ENCODE peak calls at places on chromosomes 3 and 15, in eight cellular contexts. One of them, this sample, is unnamed. For H3K4me1, the result is how much of the 10 kb centered on the place peaks cover.

GRCh38 chr3:196686436-196686835 is 25.6 kb downstream of the CEP19 start:
- DNase-seq in GM12878: no peak
- DNase-seq in IMR-90: no peak
- DNase-seq in heart right ventricle: no peak
- DNase-seq in K562: no peak
- DNase-seq in lung: no peak
- DNase-seq in BE2C: no peak
- DNase-seq in naive thymus-derived CD4-positive, alpha-beta T cell: no peak
- DNase-seq in this sample: no peak

GRCh38 chr3:169324454-169324789 is 339.1 kb downstream of the MECOM start:
- DNase-seq in K562: no peak
- DNase-seq in IMR-90: no peak
- DNase-seq in heart right ventricle: no peak
- DNase-seq in BE2C: no peak
- DNase-seq in lung: no peak
- DNase-seq in GM12878: no peak
- DNase-seq in naive thymus-derived CD4-positive, alpha-beta T cell: no peak
- DNase-seq in this sample: no peak

GRCh38 chr15:48396020-48396419 is 64.8 kb downstream of the DUT start:
- DNase-seq in GM12878: no peak
- DNase-seq in K562: no peak
- DNase-seq in BE2C: no peak
- DNase-seq in lung: no peak
- DNase-seq in IMR-90: no peak
- DNase-seq in naive thymus-derived CD4-positive, alpha-beta T cell: no peak
- DNase-seq in heart right ventricle: no peak
- DNase-seq in this sample: no peak

GRCh38 chr3:74129611-74130010 is 484.8 kb downstream of the CNTN3 start:
- DNase-seq in GM12878: no peak
- DNase-seq in K562: no peak
- DNase-seq in heart right ventricle: no peak
- DNase-seq in BE2C: no peak
- DNase-seq in naive thymus-derived CD4-positive, alpha-beta T cell: no peak
- DNase-seq in IMR-90: no peak
- DNase-seq in lung: no peak
- DNase-seq in this sample: no peak

GRCh38 chr3:134360046-134360445 is 14.2 kb downstream of the AMOTL2 start:
- DNase-seq in heart right ventricle: no peak
- DNase-seq in K562: no peak
- DNase-seq in GM12878: no peak
- DNase-seq in BE2C: no peak
- DNase-seq in IMR-90: no peak
- DNase-seq in naive thymus-derived CD4-positive, alpha-beta T cell: no peak
- DNase-seq in lung: no peak
- DNase-seq in this sample: no peak

GRCh38 chr3:73098873-73099272 is 37.4 kb downstream of the EBLN2 start:
- DNase-seq in K562: no peak
- DNase-seq in heart right ventricle: no peak
- DNase-seq in IMR-90: no peak
- DNase-seq in lung: no peak
- DNase-seq in naive thymus-derived CD4-positive, alpha-beta T cell: no peak
- DNase-seq in BE2C: no peak
- DNase-seq in GM12878: no peak
- DNase-seq in this sample: no peak

GRCh38 chr3:31974454-31974853 is 6.6 kb downstream of the OSBPL10 start:
- DNase-seq in lung: no peak
- DNase-seq in GM12878: no peak
- DNase-seq in K562: no peak
- DNase-seq in BE2C: no peak
- DNase-seq in heart right ventricle: no peak
- DNase-seq in IMR-90: peak
- DNase-seq in naive thymus-derived CD4-positive, alpha-beta T cell: no peak
- DNase-seq in this sample: no peak

GRCh38 chr3:161851941-161852566 is 355.4 kb downstream of the OTOL1 start:
- DNase-seq in K562: peak
- DNase-seq in BE2C: peak
- DNase-seq in IMR-90: peak
- DNase-seq in GM12878: peak
- DNase-seq in heart right ventricle: peak
- DNase-seq in lung: peak
- DNase-seq in naive thymus-derived CD4-positive, alpha-beta T cell: no peak
- DNase-seq in this sample: peak

GRCh38 chr3:155242342-155242741 is 51.1 kb downstream of the STRIT1 start:
- DNase-seq in K562: no peak
- DNase-seq in heart right ventricle: no peak
- DNase-seq in BE2C: no peak
- DNase-seq in naive thymus-derived CD4-positive, alpha-beta T cell: no peak
- DNase-seq in GM12878: no peak
- DNase-seq in lung: no peak
- DNase-seq in IMR-90: peak
- DNase-seq in this sample: no peak

GRCh38 chr3:47266709-47267489 is 15.7 kb downstream of the KIF9 start:
- DNase-seq in K562: peak
- DNase-seq in lung: peak
- DNase-seq in heart right ventricle: peak
- DNase-seq in naive thymus-derived CD4-positive, alpha-beta T cell: no peak
- DNase-seq in BE2C: peak
- DNase-seq in IMR-90: peak
- DNase-seq in GM12878: peak
- DNase-seq in this sample: peak

DNA sequence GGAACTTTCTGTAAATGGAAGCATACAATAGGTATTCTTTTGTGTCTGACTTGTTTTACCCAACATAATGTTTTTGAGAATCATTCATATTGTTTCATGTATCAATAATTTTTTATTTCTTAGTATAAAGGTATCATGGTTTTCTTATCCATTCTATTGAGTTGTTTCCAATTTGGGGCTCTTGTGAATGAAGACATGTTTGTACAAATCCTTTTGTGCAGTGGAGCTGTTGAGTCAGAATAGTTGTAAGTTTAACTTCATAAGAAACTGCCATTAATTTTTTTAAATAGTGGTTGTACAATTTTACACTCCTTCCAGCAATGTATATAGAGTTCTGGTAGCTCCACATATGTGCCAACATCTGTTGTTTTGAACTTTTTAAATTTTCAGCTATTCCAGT is 59.2 kb upstream of the THSD4 start:
- DNase-seq in naive thymus-derived CD4-positive, alpha-beta T cell: no peak
- DNase-seq in lung: no peak
- DNase-seq in heart right ventricle: no peak
- DNase-seq in GM12878: no peak
- DNase-seq in IMR-90: no peak
- DNase-seq in K562: no peak
- DNase-seq in BE2C: no peak
- DNase-seq in this sample: no peak
- H3K4me1 ChIP-seq in naive thymus-derived CD4-positive, alpha-beta T cell: under half
- H3K4me1 ChIP-seq in lung: under half
- H3K4me1 ChIP-seq in heart right ventricle: under half
- H3K4me1 ChIP-seq in GM12878: under half
- H3K4me1 ChIP-seq in IMR-90: under half
- H3K4me1 ChIP-seq in K562: under half
- H3K4me1 ChIP-seq in BE2C: under half
- H3K4me1 ChIP-seq in this sample: under half

GRCh38 chr3:157151627-157152026 is 8.3 kb downstream of the CCNL1 start:
- DNase-seq in GM12878: no peak
- DNase-seq in lung: no peak
- DNase-seq in IMR-90: no peak
- DNase-seq in naive thymus-derived CD4-positive, alpha-beta T cell: no peak
- DNase-seq in K562: no peak
- DNase-seq in heart right ventricle: no peak
- DNase-seq in BE2C: no peak
- DNase-seq in this sample: no peak
- H3K4me1 ChIP-seq in GM12878: under half
- H3K4me1 ChIP-seq in lung: under half
- H3K4me1 ChIP-seq in IMR-90: under half
- H3K4me1 ChIP-seq in naive thymus-derived CD4-positive, alpha-beta T cell: under half
- H3K4me1 ChIP-seq in K562: under half
- H3K4me1 ChIP-seq in heart right ventricle: under half
- H3K4me1 ChIP-seq in BE2C: under half
- H3K4me1 ChIP-seq in this sample: under half

GRCh38 chr3:112633191-112633590 is 7.8 kb downstream of the CCDC80 start:
- DNase-seq in heart right ventricle: no peak
- DNase-seq in lung: no peak
- DNase-seq in IMR-90: no peak
- DNase-seq in K562: no peak
- DNase-seq in GM12878: no peak
- DNase-seq in BE2C: no peak
- DNase-seq in naive thymus-derived CD4-positive, alpha-beta T cell: no peak
- DNase-seq in this sample: no peak
- H3K4me1 ChIP-seq in heart right ventricle: under half
- H3K4me1 ChIP-seq in lung: under half
- H3K4me1 ChIP-seq in IMR-90: under half
- H3K4me1 ChIP-seq in K562: under half
- H3K4me1 ChIP-seq in GM12878: under half
- H3K4me1 ChIP-seq in BE2C: under half
- H3K4me1 ChIP-seq in naive thymus-derived CD4-positive, alpha-beta T cell: under half
- H3K4me1 ChIP-seq in this sample: under half

GRCh38 chr15:85752591-85752990 is 42.1 kb downstream of the KLHL25 start:
- DNase-seq in lung: peak
- DNase-seq in K562: no peak
- DNase-seq in heart right ventricle: no peak
- DNase-seq in BE2C: no peak
- DNase-seq in IMR-90: no peak
- DNase-seq in GM12878: no peak
- DNase-seq in naive thymus-derived CD4-positive, alpha-beta T cell: no peak
- DNase-seq in this sample: peak

GRCh38 chr15:85753261-85753660 is 41.5 kb downstream of the KLHL25 start:
- DNase-seq in IMR-90: no peak
- DNase-seq in naive thymus-derived CD4-positive, alpha-beta T cell: no peak
- DNase-seq in heart right ventricle: no peak
- DNase-seq in lung: no peak
- DNase-seq in GM12878: no peak
- DNase-seq in K562: no peak
- DNase-seq in BE2C: no peak
- DNase-seq in this sample: no peak

GRCh38 chr15:85750807-85751730 is 43.7 kb downstream of the KLHL25 start:
- DNase-seq in naive thymus-derived CD4-positive, alpha-beta T cell: no peak
- DNase-seq in lung: no peak
- DNase-seq in K562: no peak
- DNase-seq in GM12878: no peak
- DNase-seq in BE2C: no peak
- DNase-seq in IMR-90: no peak
- DNase-seq in heart right ventricle: no peak
- DNase-seq in this sample: peak

GRCh38 chr15:85750319-85750806 is 44.4 kb downstream of the KLHL25 start:
- DNase-seq in naive thymus-derived CD4-positive, alpha-beta T cell: no peak
- DNase-seq in K562: no peak
- DNase-seq in GM12878: no peak
- DNase-seq in heart right ventricle: peak
- DNase-seq in lung: peak
- DNase-seq in IMR-90: peak
- DNase-seq in BE2C: no peak
- DNase-seq in this sample: no peak

DNA sequence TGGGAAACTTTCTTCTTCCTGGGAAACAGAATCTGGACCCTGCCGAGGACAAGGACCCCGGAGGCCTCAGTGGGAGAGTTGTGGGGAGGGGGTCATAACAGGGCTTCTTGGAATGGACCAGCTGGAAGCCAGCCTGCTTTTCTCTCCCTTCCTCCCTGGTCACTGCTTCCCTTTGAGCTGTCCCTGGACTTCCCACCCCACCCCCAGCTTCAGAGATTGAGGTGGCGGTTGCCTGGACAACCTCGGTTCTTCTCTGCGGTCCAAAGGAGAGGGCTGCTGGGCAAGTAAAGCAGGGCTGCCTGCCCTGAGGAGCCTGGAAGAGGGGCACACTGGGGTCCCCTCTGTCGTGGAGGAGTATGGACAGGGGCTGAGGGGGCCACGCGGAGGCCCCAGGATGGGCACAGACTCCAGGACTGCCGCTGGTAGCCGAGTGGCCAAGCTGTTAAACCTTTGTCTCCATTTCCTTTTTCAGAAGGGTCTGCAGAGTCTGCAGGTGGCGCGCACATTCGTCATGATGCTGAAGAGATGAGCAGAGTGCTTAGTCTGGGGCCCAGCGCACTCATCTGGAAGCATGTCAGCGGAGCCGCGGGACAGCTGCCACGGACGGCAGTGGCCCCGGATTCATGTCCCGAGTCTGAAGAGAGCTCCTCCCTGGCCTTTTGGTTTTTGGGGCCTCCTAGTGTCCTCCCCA is 42.8 kb downstream of the KLHL25 start:
- DNase-seq in naive thymus-derived CD4-positive, alpha-beta T cell: no peak
- DNase-seq in K562: no peak
- DNase-seq in BE2C: no peak
- DNase-seq in lung: no peak
- DNase-seq in IMR-90: no peak
- DNase-seq in heart right ventricle: no peak
- DNase-seq in GM12878: no peak
- DNase-seq in this sample: peak
- H3K4me1 ChIP-seq in naive thymus-derived CD4-positive, alpha-beta T cell: under half
- H3K4me1 ChIP-seq in K562: under half
- H3K4me1 ChIP-seq in BE2C: under half
- H3K4me1 ChIP-seq in lung: under half
- H3K4me1 ChIP-seq in IMR-90: under half
- H3K4me1 ChIP-seq in heart right ventricle: half or more
- H3K4me1 ChIP-seq in GM12878: under half
- H3K4me1 ChIP-seq in this sample: under half

GRCh38 chr3:184255291-184256039 is 5.9 kb downstream of the CAMK2N2 start:
- DNase-seq in naive thymus-derived CD4-positive, alpha-beta T cell: no peak
- DNase-seq in BE2C: no peak
- DNase-seq in K562: no peak
- DNase-seq in heart right ventricle: no peak
- DNase-seq in GM12878: no peak
- DNase-seq in IMR-90: no peak
- DNase-seq in lung: no peak
- DNase-seq in this sample: no peak
- H3K4me1 ChIP-seq in naive thymus-derived CD4-positive, alpha-beta T cell: under half
- H3K4me1 ChIP-seq in BE2C: under half
- H3K4me1 ChIP-seq in K562: under half
- H3K4me1 ChIP-seq in heart right ventricle: under half
- H3K4me1 ChIP-seq in GM12878: under half
- H3K4me1 ChIP-seq in IMR-90: under half
- H3K4me1 ChIP-seq in lung: under half
- H3K4me1 ChIP-seq in this sample: under half

DNA sequence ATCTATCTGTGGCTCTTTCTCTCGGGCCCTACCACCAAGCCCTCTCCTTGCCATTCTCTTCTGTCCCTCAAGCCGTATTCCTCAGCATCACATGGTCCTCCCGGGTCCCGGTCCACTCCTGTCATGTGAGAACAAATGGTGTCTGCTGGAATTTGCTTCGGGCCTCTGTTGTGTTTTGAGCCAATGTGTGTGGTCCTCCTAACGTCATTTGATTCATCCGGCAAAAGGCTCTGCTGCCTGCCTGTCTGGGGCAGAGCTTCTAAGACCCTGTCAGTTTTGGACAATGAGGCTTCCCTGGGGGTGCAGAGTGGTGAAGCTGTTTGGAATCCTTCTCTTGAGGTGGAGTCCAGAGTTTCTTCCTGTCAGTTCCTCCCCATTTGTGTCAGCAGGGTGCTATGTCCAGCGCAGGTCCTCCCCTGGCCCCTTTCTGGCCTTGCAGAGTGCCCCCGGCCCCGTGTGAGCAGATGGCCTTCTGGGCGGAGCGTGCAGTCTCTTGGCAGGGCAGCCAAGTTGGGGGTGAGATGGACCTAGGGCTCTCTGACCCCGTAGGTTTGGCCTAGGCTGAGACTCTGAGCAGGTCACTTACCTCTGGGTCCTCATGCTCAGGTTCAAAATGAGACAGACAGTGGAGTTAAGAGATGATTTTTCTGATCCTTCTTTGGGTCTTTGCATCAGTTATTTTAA is 93.6 kb downstream of the APBA2 start:
- DNase-seq in GM12878: no peak
- DNase-seq in naive thymus-derived CD4-positive, alpha-beta T cell: no peak
- DNase-seq in lung: no peak
- DNase-seq in IMR-90: no peak
- DNase-seq in BE2C: no peak
- DNase-seq in K562: no peak
- DNase-seq in heart right ventricle: no peak
- DNase-seq in this sample: no peak
- H3K4me1 ChIP-seq in GM12878: under half
- H3K4me1 ChIP-seq in naive thymus-derived CD4-positive, alpha-beta T cell: under half
- H3K4me1 ChIP-seq in lung: under half
- H3K4me1 ChIP-seq in IMR-90: under half
- H3K4me1 ChIP-seq in BE2C: under half
- H3K4me1 ChIP-seq in K562: under half
- H3K4me1 ChIP-seq in heart right ventricle: under half
- H3K4me1 ChIP-seq in this sample: under half